ENCODE peak calls at places on chromosomes 7 and 10, in five cellular contexts. B is GM23248, R is PC-3, M is SK-N-SH, U is GM23338. W is an unnamed sample.
A peak's percentile ranks its signal among the peaks of the same experiment; 100 is the strongest.

GRCh38 chr7:23298141-23298851 is 843 bp upstream of the MALSU1 start:
- DNase-seq in B (peak; percentile 53), R (peak; percentile 60), M (peak; percentile 44), U (peak; percentile 27), W (no peak)

GRCh38 chr10:17077251-17077904 is 52.2 kb downstream of the CUBN start:
- DNase-seq in B (peak; percentile 74), R (no peak), M (no peak), U (no peak), W (no peak)

GRCh38 chr10:127854769-127855583 is 37.8 kb downstream of the CLRN3 start:
- DNase-seq in B (no peak), R (no peak), M (no peak), U (no peak), W (no peak)

GRCh38 chr10:87918254-87918859 is 54.9 kb downstream of the PTEN start:
- DNase-seq in B (no peak), R (no peak), M (no peak), U (no peak), W (no peak)

GRCh38 chr10:102230861-102231356 is 4.8 kb downstream of the ELOVL3 start:
- DNase-seq in B (peak; percentile 59), R (no peak), M (peak; percentile 74), U (peak; percentile 87), W (peak; percentile 65)

GRCh38 chr10:82943142-82943541 is 1068.1 kb downstream of the NRG3 start:
- DNase-seq in B (no peak), R (no peak), M (no peak), U (no peak), W (no peak)

GRCh38 chr10:46318808-46319207 is 32.0 kb downstream of the ANTXRL start:
- DNase-seq in B (no peak), R (no peak), M (no peak), U (no peak), W (no peak)

GRCh38 chr10:91652364-91652763 is 19.5 kb upstream of the PPP1R3C start:
- DNase-seq in B (peak; percentile 97), R (peak; percentile 78), M (no peak), U (no peak), W (peak; percentile 61)

GRCh38 chr10:60367014-60367413 is 22.7 kb downstream of the ANK3 start:
- DNase-seq in B (no peak), R (no peak), M (no peak), U (no peak), W (no peak)

GRCh38 chr10:51879238-51879637 is 179.8 kb upstream of the CSTF2T start:
- DNase-seq in B (peak; percentile 100), R (peak; percentile 99), M (no peak), U (no peak), W (peak; percentile 53)

GRCh38 chr7:22564511-22565045 is 64.6 kb upstream of the STEAP1B start:
- DNase-seq in B (peak; percentile 88), R (peak; percentile 88), M (no peak), U (no peak), W (no peak)

GRCh38 chr10:9075420-9075819 is 1020.9 kb downstream of the GATA3 start:
- DNase-seq in B (no peak), R (peak; percentile 9), M (peak; percentile 20), U (no peak), W (no peak)

GRCh38 chr10:89695307-89695706 is 6.1 kb upstream of the KIF20B start:
- DNase-seq in B (no peak), R (no peak), M (no peak), U (peak; percentile 50), W (peak; percentile 7)

GRCh38 chr7:6273380-6273837 is 985 bp upstream of the CYTH3 start:
- DNase-seq in B (no peak), R (peak; percentile 26), M (peak; percentile 60), U (no peak), W (no peak)

GRCh38 chr10:114026189-114027040 is 17.3 kb upstream of the ADRB1 start:
- DNase-seq in B (peak; percentile 73), R (peak; percentile 76), M (no peak), U (no peak), W (peak; percentile 31)

GRCh38 chr7:123271231-123271630 is 71.5 kb upstream of the SLC13A1 start:
- DNase-seq in B (no peak), R (peak; percentile 39), M (no peak), U (no peak), W (peak; percentile 23)

GRCh38 chr10:48623607-48624132 is 18.8 kb upstream of the ARHGAP22 start:
- DNase-seq in B (peak; percentile 67), R (no peak), M (no peak), U (no peak), W (no peak)

GRCh38 chr7:50142421-50143113 is 49.5 kb upstream of the ZPBP start:
- DNase-seq in B (peak; percentile 55), R (peak; percentile 59), M (no peak), U (peak; percentile 64), W (peak; percentile 40)

GRCh38 chr10:86970152-86970886 is 2.0 kb downstream of the ADIRF start:
- DNase-seq in B (peak; percentile 77), R (peak; percentile 44), M (no peak), U (peak; percentile 48), W (peak; percentile 29)

GRCh38 chr10:94747838-94748237 is 14.6 kb upstream of the CYP2C19 start:
- DNase-seq in B (no peak), R (no peak), M (no peak), U (no peak), W (no peak)

GRCh38 chr7:77482015-77482414 is 55.1 kb upstream of the PTPN12 start:
- DNase-seq in B (peak; percentile 26), R (peak; percentile 89), M (no peak), U (no peak), W (peak; percentile 76)

GRCh38 chr10:43890124-43890523 is 241.4 kb upstream of the ZNF32 start:
- DNase-seq in B (peak; percentile 91), R (peak; percentile 46), M (no peak), U (no peak), W (no peak)

GRCh38 chr7:124480074-124480820 is 285.3 kb downstream of the GPR37 start:
- DNase-seq in B (no peak), R (no peak), M (no peak), U (peak; percentile 1), W (no peak)

GRCh38 chr10:103696411-103697145 is 158.8 kb downstream of the SH3PXD2A start:
- DNase-seq in B (peak; percentile 98), R (peak; percentile 83), M (peak; percentile 46), U (peak; percentile 82), W (peak; percentile 63)

GRCh38 chr10:24723386-24723787 is 300 bp downstream of the ARHGAP21 start:
- DNase-seq in B (peak; percentile 74), R (no peak), M (peak; percentile 76), U (no peak), W (no peak)

DNA sequence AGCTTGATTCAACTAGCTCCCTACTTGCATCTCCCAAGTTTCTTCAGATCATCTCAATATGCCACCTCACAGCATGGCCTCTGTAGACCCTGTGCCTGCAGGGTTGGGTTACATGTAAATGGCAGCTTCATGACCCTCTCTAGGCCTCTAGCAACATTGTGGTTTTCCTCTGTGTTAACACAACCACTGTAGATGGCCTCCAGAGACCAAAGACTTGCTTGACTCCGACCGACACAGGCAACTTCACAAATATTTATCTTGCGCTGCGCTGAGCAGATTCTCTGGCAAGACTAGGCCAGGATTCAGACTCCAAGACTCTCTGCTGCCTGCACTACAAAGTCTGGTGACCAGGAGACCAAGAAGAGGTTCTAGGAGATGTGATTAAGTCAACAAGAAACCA is 75.9 kb downstream of the CNOT4 start:
- DNase-seq in B (no peak), R (no peak), M (no peak), U (no peak), W (no peak)
- TF ChIP-seq EZH2phosphoT487 in B (no peak), R (no peak), M (no peak), U (no peak), W (no peak)

GRCh38 chr10:132039371-132039770 is 26.4 kb upstream of the JAKMIP3 start:
- DNase-seq in B (no peak), R (no peak), M (no peak), U (no peak), W (no peak)
- TF ChIP-seq EZH2phosphoT487 in B (no peak), R (no peak), M (no peak), U (no peak), W (no peak)

GRCh38 chr7:15566476-15566875 is 4.7 kb upstream of the AGMO start:
- DNase-seq in B (no peak), R (no peak), M (no peak), U (no peak), W (no peak)

GRCh38 chr7:15560968-15561367 is 847 bp downstream of the AGMO start:
- DNase-seq in B (no peak), R (no peak), M (no peak), U (no peak), W (no peak)

GRCh38 chr7:15557686-15558085 is 4.1 kb downstream of the AGMO start:
- DNase-seq in B (no peak), R (no peak), M (no peak), U (no peak), W (no peak)

GRCh38 chr7:15558747-15559146 is 3.1 kb downstream of the AGMO start:
- DNase-seq in B (peak; percentile 31), R (no peak), M (no peak), U (no peak), W (no peak)

GRCh38 chr7:15561840-15562239 is at the start of gene AGMO:
- DNase-seq in B (peak; percentile 22), R (peak; percentile 32), M (no peak), U (no peak), W (peak; percentile 46)
- TF ChIP-seq EZH2phosphoT487 in B (no peak), R (no peak), M (no peak), U (no peak), W (no peak)

DNA sequence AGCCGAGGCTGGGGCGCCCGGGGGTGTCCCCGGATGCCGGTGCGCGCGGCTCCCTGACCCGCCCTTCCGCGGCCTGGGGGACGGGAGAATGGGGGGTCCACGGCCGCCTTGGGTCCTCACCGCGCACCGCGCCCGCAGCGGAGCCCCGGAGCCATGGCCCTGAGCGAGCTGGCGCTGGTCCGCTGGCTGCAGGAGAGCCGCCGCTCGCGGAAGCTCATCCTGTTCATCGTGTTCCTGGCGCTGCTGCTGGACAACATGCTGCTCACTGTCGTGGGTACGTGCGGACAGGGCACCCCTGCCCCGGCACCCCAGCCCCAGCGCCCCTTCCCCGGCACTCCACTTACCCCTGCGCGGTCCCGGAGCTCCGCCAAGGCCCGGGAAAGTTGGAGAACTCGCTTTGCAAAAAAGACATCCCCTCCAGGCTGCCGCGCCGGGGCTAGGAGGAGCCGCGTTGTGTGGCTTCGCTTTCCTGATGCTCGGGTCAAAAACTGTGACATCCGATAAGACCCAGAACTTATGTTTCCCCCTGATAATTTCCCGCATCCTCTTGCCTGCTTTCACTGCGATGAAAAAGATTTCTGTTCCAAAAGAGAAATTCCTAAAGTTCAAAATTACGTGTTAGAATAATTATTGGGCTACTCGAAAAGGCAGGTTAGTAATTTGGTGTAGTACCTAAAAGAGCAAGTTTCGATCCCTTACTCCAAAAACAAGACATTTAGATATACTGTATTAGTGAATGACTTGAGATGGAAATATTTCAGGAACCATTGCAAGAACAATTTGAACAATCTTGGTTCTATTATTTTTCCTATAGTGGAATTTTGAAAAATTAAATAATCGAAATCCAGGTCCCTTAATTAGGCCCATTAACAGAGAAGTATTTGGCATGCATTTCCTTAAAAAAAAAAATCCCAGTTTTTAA is 888 bp downstream of the SLC18A2 start:
- DNase-seq in B (peak; percentile 57), R (no peak), M (peak; percentile 75), U (peak; percentile 67), W (peak; percentile 37)
- TF ChIP-seq EZH2phosphoT487 in B (no peak), R (no peak), M (no peak), U (no peak), W (no peak)

GRCh38 chr10:14717570-14717969 is 57.1 kb downstream of the FAM107B start:
- DNase-seq in B (no peak), R (no peak), M (no peak), U (no peak), W (no peak)
- TF ChIP-seq EZH2phosphoT487 in B (no peak), R (no peak), M (no peak), U (no peak), W (no peak)